ENCODE peak calls at places on chromosomes 5 and 9, in seven cellular contexts. V, X, S, U, A, N and Z are unnamed samples.
A peak's percentile ranks its signal among the peaks of the same experiment; 100 is the strongest.

GRCh38 chr9:114487607-114488300 is 17.5 kb downstream of the WHRN start:
- DNase-seq in V (no peak), X (peak; percentile 82), S (peak; percentile 62), U (peak; percentile 65), A (peak; percentile 67), N (peak; percentile 73), Z (peak; percentile 33)

GRCh38 chr5:119742311-119742710 is 113.0 kb downstream of the FAM170A start:
- DNase-seq in V (no peak), X (peak; percentile 45), S (no peak), U (no peak), A (no peak), N (no peak), Z (no peak)

GRCh38 chr9:23621166-23621565 is 204.9 kb downstream of the ELAVL2 start:
- DNase-seq in V (no peak), X (peak; percentile 92), S (no peak), U (no peak), A (no peak), N (no peak), Z (no peak)

GRCh38 chr9:93576296-93577044 is at the start of gene PHF2:
- DNase-seq in V (no peak), X (no peak), S (peak; percentile 46), U (no peak), A (peak; percentile 46), N (no peak), Z (no peak)

GRCh38 chr9:137318565-137318964 is 16.5 kb upstream of the NRARP start:
- DNase-seq in V (no peak), X (no peak), S (no peak), U (no peak), A (no peak), N (no peak), Z (no peak)

GRCh38 chr9:26863074-26863473 is 29.5 kb downstream of the CAAP1 start:
- DNase-seq in V (no peak), X (peak; percentile 14), S (no peak), U (no peak), A (no peak), N (no peak), Z (no peak)

GRCh38 chr5:9774472-9775079 is 144.4 kb upstream of the TAS2R1 start:
- DNase-seq in V (no peak), X (peak; percentile 75), S (no peak), U (no peak), A (no peak), N (no peak), Z (no peak)

GRCh38 chr5:117161718-117162386 is 587.2 kb upstream of the SEMA6A start:
- DNase-seq in V (no peak), X (no peak), S (no peak), U (no peak), A (no peak), N (no peak), Z (no peak)

GRCh38 chr5:6581090-6581489 is 51.8 kb downstream of the NSUN2 start:
- DNase-seq in V (no peak), X (no peak), S (no peak), U (no peak), A (no peak), N (no peak), Z (no peak)

GRCh38 chr5:63822633-63823032 is 139.6 kb downstream of the HTR1A start:
- DNase-seq in V (no peak), X (peak; percentile 28), S (no peak), U (no peak), A (no peak), N (no peak), Z (no peak)

GRCh38 chr5:75053286-75054109 is 1.1 kb upstream of the GCNT4 start:
- DNase-seq in V (peak; percentile 18), X (peak; percentile 55), S (peak; percentile 62), U (no peak), A (peak; percentile 62), N (peak; percentile 63), Z (no peak)

GRCh38 chr5:36398137-36398536 is 96.4 kb upstream of the RANBP3L start:
- DNase-seq in V (no peak), X (peak; percentile 49), S (no peak), U (peak; percentile 27), A (no peak), N (no peak), Z (no peak)

GRCh38 chr9:5879419-5880181 is 11.1 kb upstream of the MLANA start:
- DNase-seq in V (no peak), X (peak; percentile 82), S (no peak), U (no peak), A (no peak), N (no peak), Z (no peak)

GRCh38 chr5:74312746-74313145 is 327.8 kb downstream of the ENC1 start:
- DNase-seq in V (no peak), X (no peak), S (no peak), U (no peak), A (no peak), N (no peak), Z (no peak)

GRCh38 chr9:22954964-22955363 is 508.3 kb downstream of the DMRTA1 start:
- DNase-seq in V (no peak), X (no peak), S (no peak), U (no peak), A (no peak), N (no peak), Z (no peak)

GRCh38 chr9:118928723-118929122 is 440.5 kb downstream of the BRINP1 start:
- DNase-seq in V (no peak), X (no peak), S (no peak), U (no peak), A (no peak), N (no peak), Z (no peak)

GRCh38 chr5:111855356-111855755 is 98.4 kb upstream of the NREP start:
- DNase-seq in V (no peak), X (no peak), S (no peak), U (no peak), A (no peak), N (no peak), Z (no peak)

GRCh38 chr9:114047717-114048116 is 30.4 kb downstream of the AMBP start:
- DNase-seq in V (no peak), X (peak; percentile 22), S (no peak), U (no peak), A (no peak), N (no peak), Z (no peak)

GRCh38 chr9:110340306-110340705 is 2.6 kb upstream of the TXNDC8 start:
- DNase-seq in V (no peak), X (peak; percentile 37), S (no peak), U (no peak), A (no peak), N (no peak), Z (no peak)

GRCh38 chr9:3842839-3843238 is 317.0 kb upstream of the RFX3 start:
- DNase-seq in V (no peak), X (no peak), S (no peak), U (no peak), A (no peak), N (no peak), Z (no peak)

GRCh38 chr5:66558562-66558961 is 37.6 kb upstream of the MAST4 start:
- DNase-seq in V (no peak), X (no peak), S (no peak), U (no peak), A (peak; percentile 9), N (no peak), Z (no peak)

GRCh38 chr9:6956796-6957355 is 199.1 kb downstream of the KDM4C start:
- DNase-seq in V (no peak), X (no peak), S (no peak), U (no peak), A (no peak), N (no peak), Z (no peak)

GRCh38 chr5:13987843-13988464 is 43.5 kb upstream of the DNAH5 start:
- DNase-seq in V (no peak), X (peak; percentile 95), S (peak; percentile 23), U (peak; percentile 53), A (peak; percentile 32), N (peak; percentile 37), Z (peak; percentile 7)

GRCh38 chr5:80114856-80115255 is 79.7 kb downstream of the THBS4 start:
- DNase-seq in V (no peak), X (no peak), S (no peak), U (no peak), A (no peak), N (peak; percentile 79), Z (no peak)

GRCh38 chr9:36855443-36856315 is 178.4 kb downstream of the PAX5 start:
- DNase-seq in V (peak; percentile 4), X (peak; percentile 57), S (no peak), U (no peak), A (peak; percentile 44), N (peak; percentile 18), Z (no peak)

GRCh38 chr9:101601904-101602765 is 7.4 kb upstream of the PPP3R2 start:
- DNase-seq in V (no peak), X (peak; percentile 62), S (peak; percentile 3), U (peak; percentile 32), A (no peak), N (no peak), Z (no peak)

GRCh38 chr5:93581738-93582414 is 857 bp upstream of the NR2F1-AS1 start:
- DNase-seq in V (no peak), X (peak; percentile 54), S (no peak), U (no peak), A (no peak), N (no peak), Z (no peak)

GRCh38 chr9:130243015-130243881 is 22.3 kb upstream of the HMCN2 start:
- DNase-seq in V (peak; percentile 78), X (peak; percentile 65), S (peak; percentile 51), U (peak; percentile 50), A (peak; percentile 86), N (peak; percentile 79), Z (peak; percentile 10)

GRCh38 chr9:131629827-131630205 is 84.5 kb downstream of the PRRT1B start:
- DNase-seq in V (no peak), X (no peak), S (no peak), U (no peak), A (no peak), N (no peak), Z (no peak)

GRCh38 chr9:128409998-128410397 is 10.7 kb upstream of the CERCAM start:
- DNase-seq in V (no peak), X (peak; percentile 43), S (peak; percentile 55), U (no peak), A (no peak), N (no peak), Z (no peak)

GRCh38 chr9:105278751-105279150 is 34.3 kb downstream of the SLC44A1 start:
- DNase-seq in V (no peak), X (no peak), S (no peak), U (no peak), A (no peak), N (no peak), Z (no peak)